ENCODE peak calls at places on chromosomes 16 and 17, in seven cellular contexts. U is fibroblast of lung, T is cortex of kidney, I is tibial artery, H is colonic mucosa, W is GM03348, V is GM23248. O is an unnamed sample.

GRCh38 chr17:56867948-56868376 is 34.0 kb downstream of the DGKE start:
- DNase-seq in U (peak; percentile 30), T (no peak), I (no peak), H (no peak), W (peak; percentile 11), V (peak; percentile 75), O (no peak)

GRCh38 chr17:83131268-83132011 is 52.0 kb downstream of the METRNL start:
- DNase-seq in U (no peak), T (no peak), I (no peak), H (no peak), W (no peak), V (no peak), O (peak; percentile 80)

GRCh38 chr16:8878523-8878911 is 3.6 kb upstream of the LITAFD start:
- DNase-seq in U (peak; percentile 79), T (no peak), I (no peak), H (no peak), W (peak; percentile 85), V (peak; percentile 90), O (no peak)

GRCh38 chr17:74408262-74408661 is 23.6 kb upstream of the GPRC5C start:
- DNase-seq in U (peak; percentile 53), T (no peak), I (no peak), H (no peak), W (no peak), V (peak; percentile 65), O (peak; percentile 43)

GRCh38 chr17:77649717-77650211 is 308.7 kb upstream of the TNRC6C start:
- DNase-seq in U (peak; percentile 75), T (no peak), I (no peak), H (no peak), W (no peak), V (peak; percentile 23), O (peak; percentile 43)

GRCh38 chr16:24360936-24361335 is 104.8 kb downstream of the CACNG3 start:
- DNase-seq in U (no peak), T (no peak), I (no peak), H (no peak), W (no peak), V (no peak), O (no peak)

GRCh38 chr17:76498886-76499667 is 2.1 kb downstream of the RHBDF2 start:
- DNase-seq in U (no peak), T (no peak), I (no peak), H (no peak), W (no peak), V (no peak), O (no peak)

GRCh38 chr16:28092721-28093382 is 29.3 kb upstream of the GSG1L start:
- DNase-seq in U (no peak), T (no peak), I (no peak), H (no peak), W (no peak), V (no peak), O (no peak)

GRCh38 chr17:4604111-4604644 is 19.8 kb downstream of the SMTNL2 start:
- DNase-seq in U (peak; percentile 53), T (no peak), I (no peak), H (no peak), W (peak; percentile 47), V (peak; percentile 36), O (peak; percentile 33)